ENCODE peak calls at places on chromosomes 16 and 17, in eight cellular contexts. J is transverse colon, Z is left ventricle myocardium inferior, O is A549, M is A673, U is cardiac muscle cell, C is heart right ventricle, A is body of pancreas. N is an unnamed sample. For H3K4me1, the result is how much of the 10 kb centered on the place peaks cover.

GRCh38 chr16:14286381-14287230 is 215.5 kb downstream of the MRTFB start:
- DNase-seq in J (peak), Z (no peak), O (no peak), M (no peak), U (no peak), C (no peak), A (no peak), N (peak)

GRCh38 chr16:85475233-85475632 is 137.9 kb upstream of the GSE1 start:
- DNase-seq in J (no peak), Z (no peak), O (no peak), M (no peak), U (no peak), C (no peak), A (no peak), N (no peak)

GRCh38 chr17:7018331-7018964 is 4.4 kb upstream of the BCL6B start:
- DNase-seq in J (peak), Z (no peak), O (no peak), M (no peak), U (no peak), C (peak), A (peak), N (peak)

GRCh38 chr17:72466199-72466598 is 345.4 kb downstream of the SOX9 start:
- DNase-seq in J (peak), Z (no peak), O (peak), M (no peak), U (no peak), C (no peak), A (no peak), N (no peak)

GRCh38 chr16:29877266-29877961 is 14.4 kb upstream of the CDIPT start:
- DNase-seq in J (no peak), Z (no peak), O (peak), M (peak), U (peak), C (no peak), A (no peak), N (peak)

GRCh38 chr16:85637808-85638186 is 24.7 kb downstream of the GSE1 start:
- DNase-seq in J (no peak), Z (peak), O (no peak), M (no peak), U (no peak), C (peak), A (peak), N (no peak)

GRCh38 chr16:1977875-1978268 is 3.4 kb downstream of the NOXO1 start:
- DNase-seq in J (no peak), Z (no peak), O (no peak), M (no peak), U (no peak), C (no peak), A (no peak), N (no peak)

GRCh38 chr17:49830605-49831004 is 17.3 kb downstream of the TAC4 start:
- DNase-seq in J (no peak), Z (no peak), O (no peak), M (no peak), U (no peak), C (no peak), A (no peak), N (no peak)

GRCh38 chr16:50856991-50857390 is 115.1 kb downstream of the CYLD start:
- DNase-seq in J (no peak), Z (no peak), O (no peak), M (no peak), U (no peak), C (no peak), A (no peak), N (no peak)

GRCh38 chr16:58409316-58409973 is 17.2 kb downstream of the GINS3 start:
- DNase-seq in J (no peak), Z (peak), O (peak), M (no peak), U (no peak), C (peak), A (no peak), N (no peak)

GRCh38 chr17:14922421-14922820 is 342.7 kb downstream of the PMP22 start:
- DNase-seq in J (no peak), Z (no peak), O (no peak), M (no peak), U (no peak), C (no peak), A (peak), N (no peak)

GRCh38 chr17:36072431-36073121 is 8.5 kb downstream of the CCL18 start:
- DNase-seq in J (peak), Z (no peak), O (peak), M (peak), U (peak), C (peak), A (peak), N (peak)

GRCh38 chr16:49519008-49519656 is 145.5 kb downstream of the C16orf78 start:
- DNase-seq in J (no peak), Z (no peak), O (no peak), M (no peak), U (no peak), C (no peak), A (no peak), N (no peak)

GRCh38 chr17:31488982-31489294 is 97.5 kb downstream of the RAB11FIP4 start:
- DNase-seq in J (no peak), Z (no peak), O (no peak), M (no peak), U (no peak), C (no peak), A (peak), N (no peak)

GRCh38 chr17:2158011-2158410 is 103.1 kb downstream of the HIC1 start:
- DNase-seq in J (no peak), Z (no peak), O (no peak), M (peak), U (no peak), C (no peak), A (no peak), N (no peak)

GRCh38 chr17:7043195-7043543 is 723 bp downstream of the SLC16A11 start:
- DNase-seq in J (peak), Z (no peak), O (no peak), M (no peak), U (no peak), C (no peak), A (peak), N (peak)

GRCh38 chr17:81396278-81396721 is 1.0 kb downstream of the BAHCC1 start:
- DNase-seq in J (no peak), Z (no peak), O (no peak), M (peak), U (peak), C (no peak), A (no peak), N (no peak)

GRCh38 chr16:8655184-8655717 is 19.2 kb upstream of the ABAT start:
- DNase-seq in J (peak), Z (no peak), O (peak), M (peak), U (peak), C (no peak), A (peak), N (no peak)

GRCh38 chr16:81468269-81468902 is 23.8 kb downstream of the CMIP start:
- DNase-seq in J (no peak), Z (peak), O (no peak), M (no peak), U (no peak), C (no peak), A (no peak), N (no peak)

DNA sequence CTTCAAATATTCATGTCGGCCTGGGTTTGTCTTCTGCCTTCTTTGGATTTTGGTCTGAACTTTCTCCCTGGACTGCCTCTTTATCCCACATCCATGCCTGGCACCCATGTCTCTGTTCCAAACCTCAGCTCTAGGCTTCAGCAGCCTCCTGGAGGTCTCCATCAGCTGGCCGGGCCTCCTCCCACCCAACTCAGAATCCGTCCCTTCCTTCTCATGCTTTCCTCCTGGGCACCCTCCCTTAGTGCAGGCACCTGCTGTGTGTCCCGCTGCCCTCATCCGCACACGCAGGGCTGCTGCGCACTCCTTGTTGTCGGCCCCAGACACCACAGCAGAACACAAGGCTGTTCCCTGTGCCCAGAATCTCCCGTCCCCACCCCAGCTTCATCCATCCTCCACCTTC is 14.0 kb downstream of the LDHD start:
- DNase-seq in J (no peak), Z (no peak), O (no peak), M (no peak), U (no peak), C (no peak), A (no peak), N (peak)
- H3K4me1 ChIP-seq in J (under half), Z (half or more), O (under half), M (half or more), U (under half), C (half or more), A (under half), N (under half)

DNA sequence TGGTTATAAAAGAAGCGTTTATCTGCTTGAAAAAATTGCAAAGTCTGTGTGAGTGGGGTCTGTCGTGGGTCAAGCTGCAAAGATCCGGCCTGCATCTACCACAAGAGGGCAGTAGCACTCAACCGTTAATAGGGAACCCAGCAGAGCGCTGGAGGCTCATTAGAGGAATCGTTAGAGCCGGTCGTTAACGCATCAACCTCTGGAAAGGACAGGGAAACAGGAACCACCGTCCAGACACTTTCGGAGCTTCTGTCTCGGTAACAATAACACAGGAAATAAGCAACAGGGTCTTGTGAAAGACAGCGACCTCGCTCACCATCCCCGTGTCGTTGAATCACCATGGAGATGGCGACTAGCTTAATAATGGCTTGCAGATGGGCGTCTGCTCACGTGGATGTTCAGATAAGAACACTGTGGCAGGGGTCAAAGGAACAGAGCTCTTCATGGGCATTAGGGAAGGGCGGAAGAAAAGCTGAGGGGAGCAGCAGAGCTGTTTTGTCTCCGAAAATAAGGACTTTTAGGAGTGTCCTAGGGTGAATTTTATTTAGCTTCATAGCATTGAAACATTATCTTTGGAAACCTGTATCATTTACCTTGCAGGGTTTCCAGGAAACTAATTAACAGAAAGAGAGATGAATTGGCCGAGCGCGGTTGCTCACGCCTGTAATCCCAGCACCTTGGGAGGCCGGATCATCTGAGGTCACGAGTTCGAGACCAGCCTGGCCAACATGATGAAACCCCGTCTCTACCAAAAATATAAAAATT is 11.9 kb upstream of the NSRP1 start:
- DNase-seq in J (peak), Z (peak), O (peak), M (peak), U (peak), C (peak), A (peak), N (peak)
- H3K4me3 ChIP-seq in J (peak), Z (peak), O (peak), M (peak), U (peak), C (peak), A (no peak), N (no peak)

DNA sequence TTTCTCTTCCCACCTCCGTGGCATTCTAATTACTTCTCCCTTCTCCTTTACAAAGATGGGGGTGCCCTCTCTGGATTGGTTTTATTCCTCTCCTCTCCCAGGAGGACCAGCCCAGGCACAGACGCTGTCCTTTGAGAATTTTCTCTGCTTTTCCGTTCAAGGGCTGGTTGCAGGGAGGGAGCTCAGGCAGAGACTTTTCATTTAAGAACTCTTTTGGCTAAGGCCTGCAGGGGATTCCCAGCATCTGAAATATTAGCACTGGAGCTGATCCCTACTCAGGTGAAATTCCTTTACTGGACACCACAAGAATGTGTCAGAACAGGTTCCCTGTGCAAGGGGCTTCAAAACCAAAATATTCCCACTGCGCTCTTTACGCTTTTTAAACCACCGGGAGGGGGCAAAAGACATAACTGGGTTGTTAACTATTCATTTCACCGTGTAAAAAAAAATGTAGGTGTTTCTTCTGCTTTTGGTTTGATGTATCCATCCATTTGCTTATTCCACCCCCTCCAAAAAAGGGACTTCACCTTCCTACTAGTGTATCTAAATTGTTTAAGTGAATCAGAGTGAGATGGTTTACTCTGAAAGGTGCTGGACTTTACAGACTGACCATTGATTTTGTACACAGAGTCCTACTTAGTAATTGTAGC is 1.4 kb downstream of the NFAT5 start:
- DNase-seq in J (no peak), Z (no peak), O (no peak), M (peak), U (peak), C (no peak), A (peak), N (no peak)
- TF ChIP-seq CTCF in J (no peak), Z (peak), O (no peak), M (peak), U (peak), C (peak), A (no peak), N (no peak)

GRCh38 chr16:3642397-3643094 is 11.9 kb upstream of the DNASE1 start:
- DNase-seq in J (peak), Z (no peak), O (no peak), M (no peak), U (peak), C (no peak), A (peak), N (peak)

GRCh38 chr16:3641801-3642396 is 12.6 kb upstream of the DNASE1 start:
- DNase-seq in J (no peak), Z (no peak), O (no peak), M (no peak), U (no peak), C (no peak), A (no peak), N (no peak)

GRCh38 chr16:3640632-3641501 is 13.6 kb upstream of the DNASE1 start:
- DNase-seq in J (no peak), Z (no peak), O (no peak), M (no peak), U (no peak), C (no peak), A (no peak), N (peak)

GRCh38 chr16:3645108-3645503 is 9.4 kb upstream of the DNASE1 start:
- DNase-seq in J (no peak), Z (no peak), O (no peak), M (no peak), U (no peak), C (no peak), A (no peak), N (no peak)

GRCh38 chr16:3643095-3643730 is 11.3 kb upstream of the DNASE1 start:
- DNase-seq in J (no peak), Z (no peak), O (no peak), M (no peak), U (no peak), C (no peak), A (no peak), N (no peak)
- H3K4me1 ChIP-seq in J (under half), Z (under half), O (under half), M (under half), U (under half), C (under half), A (under half), N (under half)

GRCh38 chr16:88103011-88103410 is 151.8 kb downstream of the BANP start:
- DNase-seq in J (no peak), Z (no peak), O (no peak), M (no peak), U (no peak), C (no peak), A (no peak), N (no peak)
- H3K4me3 ChIP-seq in J (no peak), Z (no peak), O (no peak), M (no peak), U (no peak), C (no peak), A (no peak), N (no peak)

GRCh38 chr16:66900721-66901441 is 17.8 kb downstream of the CDH16 start:
- DNase-seq in J (peak), Z (no peak), O (no peak), M (no peak), U (no peak), C (no peak), A (no peak), N (peak)
- TF ChIP-seq CTCF in J (no peak), Z (no peak), O (no peak), M (no peak), U (no peak), C (no peak), A (no peak), N (no peak)

GRCh38 chr17:18257747-18258355 is 687 bp downstream of the FLII start:
- DNase-seq in J (peak), Z (peak), O (peak), M (no peak), U (peak), C (peak), A (peak), N (peak)
- H3K4me1 ChIP-seq in J (under half), Z (half or more), O (under half), M (under half), U (under half), C (under half), A (under half), N (under half)

DNA sequence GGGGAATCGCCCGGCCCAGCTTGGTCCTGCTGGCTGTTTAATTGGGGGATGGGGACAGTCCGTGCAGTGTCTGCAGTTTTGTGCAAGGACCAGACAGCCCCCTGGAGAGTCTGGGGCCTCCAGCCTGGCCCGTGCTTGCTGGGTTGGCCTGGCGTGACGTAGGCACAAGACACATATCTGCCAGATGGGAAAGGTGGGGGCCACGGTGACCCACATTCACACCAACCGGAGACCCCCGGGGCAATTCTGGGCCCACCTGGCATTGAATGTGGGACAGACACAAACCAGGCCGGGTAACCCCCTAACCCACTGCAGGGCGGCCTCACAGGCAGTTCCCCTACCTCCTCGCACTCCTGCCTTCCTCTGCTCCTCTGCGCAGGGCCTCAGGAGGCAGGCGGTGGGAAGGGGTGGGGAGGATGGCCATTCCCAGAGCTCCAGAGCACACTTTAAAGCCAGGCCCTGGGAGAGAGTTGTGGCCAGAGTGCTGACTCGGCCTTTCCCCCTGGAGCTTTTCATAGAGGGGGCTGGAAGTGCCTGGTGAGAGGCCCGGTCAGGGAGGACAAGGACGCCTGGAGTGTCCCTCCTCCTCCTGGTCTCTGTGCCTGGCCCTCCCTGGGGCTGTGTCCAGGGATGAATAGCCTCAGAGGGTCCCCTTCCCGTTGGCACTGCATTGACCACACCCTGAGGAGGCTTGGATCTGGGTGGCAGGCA is 1.5 kb downstream of the MRC2 start:
- DNase-seq in J (no peak), Z (no peak), O (no peak), M (no peak), U (peak), C (peak), A (no peak), N (no peak)
- H3K4me3 ChIP-seq in J (peak), Z (peak), O (peak), M (peak), U (peak), C (peak), A (no peak), N (no peak)

GRCh38 chr17:80203448-80204092 is 16.6 kb downstream of the SGSH start:
- DNase-seq in J (no peak), Z (no peak), O (no peak), M (no peak), U (no peak), C (no peak), A (no peak), N (no peak)
- TF ChIP-seq CTCF in J (no peak), Z (no peak), O (no peak), M (peak), U (no peak), C (no peak), A (no peak), N (no peak)

DNA sequence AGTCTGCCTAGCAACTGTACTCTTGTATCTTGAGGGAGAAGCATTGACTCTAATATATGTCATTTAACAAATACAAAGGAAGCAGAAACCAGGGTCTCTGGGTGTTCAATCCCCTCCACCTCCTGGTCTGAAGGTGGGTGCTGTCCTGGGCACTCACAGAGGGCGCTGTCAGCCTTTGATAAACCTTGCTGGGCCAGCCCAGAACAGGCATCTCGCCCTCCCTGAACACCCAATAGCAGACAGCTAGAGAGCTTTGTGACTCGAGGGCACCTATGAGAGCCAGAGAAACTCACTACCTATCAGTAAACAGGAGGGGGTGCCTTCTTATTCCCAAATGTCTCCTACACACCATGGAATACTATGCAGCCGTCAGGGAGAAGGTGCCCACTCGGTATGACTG is 6.4 kb upstream of the PIPOX start:
- DNase-seq in J (no peak), Z (no peak), O (no peak), M (no peak), U (no peak), C (no peak), A (no peak), N (no peak)
- H3K4me1 ChIP-seq in J (under half), Z (under half), O (under half), M (half or more), U (under half), C (under half), A (under half), N (under half)

N was measured in mucosa of descending colon.